ENCODE peak calls at places on chromosomes 11 and 22, in ten cellular contexts. J, L, D, Y, V, O, W, G, S and T are unnamed samples.

GRCh38 chr22:37011472-37011871 is 7.8 kb downstream of the TST start:
- DNase-seq in Y (no peak), V (no peak), S (no peak), O (no peak), G (no peak), D (no peak), W (no peak), L (no peak), J (no peak), T (no peak)

GRCh38 chr11:12433571-12434061 is 56.2 kb downstream of the PARVA start:
- DNase-seq in S (no peak), G (no peak), Y (no peak), W (no peak), J (no peak), O (no peak), L (no peak), D (no peak), V (no peak), T (no peak)

GRCh38 chr11:114188851-114189570 is 107.2 kb upstream of the NNMT start:
- DNase-seq in G (no peak), S (no peak), L (no peak), D (no peak), W (no peak), J (no peak), V (no peak), Y (no peak), O (no peak), T (no peak)

GRCh38 chr11:95544095-95544795 is 245.3 kb downstream of the FAM76B start:
- DNase-seq in D (no peak), Y (no peak), S (no peak), W (no peak), J (no peak), L (no peak), V (no peak), G (no peak), O (no peak), T (no peak)

GRCh38 chr11:94537051-94537600 is 6.6 kb upstream of the FUT4 start:
- DNase-seq in O (no peak), W (no peak), G (no peak), L (no peak), D (no peak), J (no peak), Y (no peak), V (no peak), S (no peak), T (no peak)

GRCh38 chr11:64094463-64095223 is 58.9 kb downstream of the FLRT1 start:
- DNase-seq in O (no peak), J (no peak), S (no peak), Y (no peak), V (no peak), L (no peak), G (no peak), D (peak; percentile 87), W (no peak), T (no peak)

GRCh38 chr11:88544656-88545280 is 207.2 kb upstream of the CTSC start:
- DNase-seq in D (no peak), O (no peak), G (no peak), S (no peak), J (no peak), W (no peak), V (no peak), Y (no peak), L (no peak), T (no peak)

GRCh38 chr22:50067244-50067643 is 9.1 kb upstream of the TTLL8 start:
- DNase-seq in G (no peak), W (no peak), O (no peak), J (no peak), Y (no peak), D (no peak), L (no peak), S (no peak), V (no peak), T (no peak)

GRCh38 chr11:72239296-72239848 is 4.6 kb downstream of the PHOX2A start:
- DNase-seq in L (no peak), G (no peak), V (peak; percentile 75), Y (no peak), D (peak; percentile 83), J (no peak), O (peak; percentile 89), W (peak; percentile 71), S (no peak), T (no peak)

GRCh38 chr11:18684267-18684666 is 14.3 kb upstream of the TMEM86A start:
- DNase-seq in Y (no peak), S (no peak), V (no peak), O (no peak), D (no peak), L (no peak), G (no peak), W (no peak), J (no peak), T (no peak)

GRCh38 chr11:46967962-46968361 is 31.4 kb downstream of the CSTPP1 start:
- DNase-seq in Y (no peak), G (no peak), W (no peak), L (no peak), O (no peak), S (no peak), J (no peak), V (no peak), D (no peak), T (no peak)
- H3K27ac ChIP-seq in Y (no peak overlapping the region), G (no peak overlapping the region), W (no peak overlapping the region), L (no peak overlapping the region), O (no peak overlapping the region), S (no peak overlapping the region), J (no peak overlapping the region), V (no peak overlapping the region), D (no peak overlapping the region), T (no peak overlapping the region)

GRCh38 chr11:121070951-121071350 is 30.1 kb upstream of the TECTA start:
- DNase-seq in W (no peak), J (no peak), O (no peak), G (no peak), S (no peak), Y (no peak), V (no peak), L (no peak), D (no peak), T (no peak)
- H3K27ac ChIP-seq in W (peak overlapping the region; percentile 51), J (no peak overlapping the region), O (no peak overlapping the region), G (no peak overlapping the region), S (no peak overlapping the region), Y (no peak overlapping the region), V (no peak overlapping the region), L (peak overlapping the region; percentile 74), D (no peak overlapping the region), T (no peak overlapping the region)

GRCh38 chr22:17379939-17380710 is 10.9 kb downstream of the CECR2 start:
- DNase-seq in V (no peak), W (peak; percentile 42), L (no peak), Y (no peak), S (no peak), D (no peak), G (no peak), J (no peak), O (no peak), T (no peak)
- H3K27ac ChIP-seq in V (no peak overlapping the region), W (peak overlapping the region; percentile 80), L (no peak overlapping the region), Y (no peak overlapping the region), S (no peak overlapping the region), D (no peak overlapping the region), G (no peak overlapping the region), J (no peak overlapping the region), O (peak overlapping the region; percentile 70), T (no peak overlapping the region)

GRCh38 chr11:76769071-76769560 is 14.0 kb upstream of the TSKU start:
- DNase-seq in D (no peak), G (no peak), L (no peak), V (no peak), S (no peak), J (no peak), O (no peak), Y (no peak), W (no peak), T (no peak)
- H3K27ac ChIP-seq in D (no peak overlapping the region), G (no peak overlapping the region), L (no peak overlapping the region), V (peak overlapping the region; percentile 57), S (peak overlapping the region; percentile 64), J (no peak overlapping the region), O (no peak overlapping the region), Y (no peak overlapping the region), W (peak overlapping the region; percentile 47), T (no peak overlapping the region)

GRCh38 chr11:77287615-77288273 is 13.7 kb downstream of the GDPD4 start:
- DNase-seq in L (no peak), Y (no peak), J (no peak), W (no peak), O (no peak), D (no peak), V (no peak), S (no peak), G (no peak), T (no peak)
- H3K27ac ChIP-seq in L (no peak overlapping the region), Y (no peak overlapping the region), J (no peak overlapping the region), W (no peak overlapping the region), O (no peak overlapping the region), D (no peak overlapping the region), V (no peak overlapping the region), S (no peak overlapping the region), G (no peak overlapping the region), T (no peak overlapping the region)

DNA sequence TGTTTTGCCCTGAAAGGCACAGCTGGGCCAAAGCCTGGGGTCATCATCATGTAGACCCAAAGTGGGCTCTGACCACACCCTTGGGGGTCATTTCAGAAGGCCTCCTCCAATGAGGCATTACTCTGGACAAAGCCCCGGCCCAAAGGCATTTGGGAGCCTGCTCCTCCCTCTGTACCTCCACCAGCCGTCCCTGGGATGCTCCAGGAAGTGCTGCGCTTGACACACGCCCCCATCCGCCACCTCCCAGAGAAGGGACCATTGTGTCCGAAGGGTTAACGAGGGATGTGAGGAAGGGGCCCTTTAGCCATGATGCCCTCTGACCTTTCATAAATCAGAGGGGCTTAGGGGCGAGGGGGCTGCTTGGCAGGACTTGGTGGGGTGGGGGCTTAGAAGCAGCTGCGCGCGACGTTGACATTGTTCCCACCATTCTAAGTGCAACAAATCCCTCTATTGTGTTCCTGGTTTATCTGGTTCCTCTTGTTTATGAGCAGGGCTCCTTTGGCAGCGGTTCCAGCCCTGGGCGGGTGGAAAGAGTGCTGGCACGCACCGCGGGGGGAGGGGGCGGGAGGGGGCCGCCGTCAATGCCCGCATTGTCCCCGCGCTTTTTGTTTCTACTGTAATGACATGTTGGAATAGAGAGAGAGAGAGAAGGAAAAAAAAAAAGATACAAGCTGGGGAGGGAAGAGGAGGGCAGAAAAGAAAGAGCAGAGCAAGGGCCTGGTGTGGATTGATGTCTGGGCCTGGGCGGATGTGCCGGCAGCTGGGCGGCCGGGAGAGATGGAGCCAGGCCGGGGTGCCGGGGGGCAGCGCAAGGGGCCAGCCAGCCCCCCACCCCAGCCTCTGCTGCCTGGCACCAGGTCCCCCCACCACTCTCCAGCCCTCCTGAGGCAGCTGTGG is 32.1 kb upstream of the SOX10 start:
- DNase-seq in S (peak; percentile 86), L (peak; percentile 82), V (no peak), Y (no peak), D (peak; percentile 62), W (peak; percentile 45), G (peak; percentile 65), O (no peak), J (no peak), T (no peak)
- H3K27ac ChIP-seq in S (peak overlapping the region; percentile 70), L (peak overlapping the region; percentile 100), V (peak overlapping the region; percentile 90), Y (no peak overlapping the region), D (no peak overlapping the region), W (peak overlapping the region; percentile 71), G (peak overlapping the region; percentile 81), O (peak overlapping the region; percentile 49), J (no peak overlapping the region), T (no peak overlapping the region)

DNA sequence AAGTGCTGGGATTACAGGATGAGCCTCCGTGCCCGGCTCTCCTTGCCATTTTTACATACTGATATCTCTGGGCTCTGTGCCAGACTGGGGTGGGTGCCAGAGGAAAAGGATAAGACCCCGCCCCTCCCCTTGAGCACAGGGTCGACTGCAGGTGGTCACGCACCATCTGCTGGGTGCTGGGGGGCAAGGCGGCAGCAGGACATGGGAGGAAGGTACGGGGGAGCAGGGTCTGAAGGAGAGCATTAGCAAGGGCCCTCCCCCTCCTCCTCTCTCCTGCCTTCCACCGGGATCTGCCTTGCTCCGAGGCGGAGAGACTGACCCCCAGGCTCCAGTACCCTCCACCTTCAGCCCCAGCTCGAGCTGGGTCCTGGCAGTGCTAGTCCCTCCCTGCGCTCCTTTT is 9.7 kb upstream of the PGA3 start:
- DNase-seq in G (no peak), O (no peak), D (no peak), L (no peak), S (no peak), J (no peak), V (no peak), W (no peak), Y (no peak), T (no peak)
- H3K27ac ChIP-seq in G (no peak overlapping the region), O (no peak overlapping the region), D (no peak overlapping the region), L (no peak overlapping the region), S (no peak overlapping the region), J (no peak overlapping the region), V (no peak overlapping the region), W (no peak overlapping the region), Y (no peak overlapping the region), T (no peak overlapping the region)